ENCODE peak calls at places on chromosome 10, in eight cellular contexts. One of them, this sample, is unnamed.

GRCh38 chr10:130784326-130784725 is 527.2 kb downstream of the TCERG1L start:
- DNase-seq in brain microvascular endothelial cell: no peak
- DNase-seq in LoVo: no peak
- DNase-seq in AG04449: no peak
- DNase-seq in NCI-H1092: no peak
- DNase-seq in fibroblast of pulmonary artery: no peak
- DNase-seq in activated B cell treated with CpG ODN at 0.5 μM for 24 hours: no peak
- DNase-seq in iris pigment epithelial cell: no peak
- DNase-seq in this sample: no peak

GRCh38 chr10:32005050-32005449 is 51.2 kb downstream of the KIF5B start:
- DNase-seq in brain microvascular endothelial cell: peak
- DNase-seq in LoVo: peak
- DNase-seq in AG04449: no peak
- DNase-seq in NCI-H1092: no peak
- DNase-seq in fibroblast of pulmonary artery: peak
- DNase-seq in activated B cell treated with CpG ODN at 0.5 μM for 24 hours: no peak
- DNase-seq in iris pigment epithelial cell: peak
- DNase-seq in this sample: no peak

GRCh38 chr10:84265378-84265777 is 20.5 kb downstream of the RGR start:
- DNase-seq in brain microvascular endothelial cell: no peak
- DNase-seq in LoVo: no peak
- DNase-seq in AG04449: no peak
- DNase-seq in NCI-H1092: peak
- DNase-seq in fibroblast of pulmonary artery: no peak
- DNase-seq in activated B cell treated with CpG ODN at 0.5 μM for 24 hours: no peak
- DNase-seq in iris pigment epithelial cell: no peak
- DNase-seq in this sample: no peak

GRCh38 chr10:86364551-86365345 is 1.8 kb downstream of the GRID1 start:
- DNase-seq in brain microvascular endothelial cell: no peak
- DNase-seq in LoVo: no peak
- DNase-seq in AG04449: no peak
- DNase-seq in NCI-H1092: no peak
- DNase-seq in fibroblast of pulmonary artery: no peak
- DNase-seq in activated B cell treated with CpG ODN at 0.5 μM for 24 hours: no peak
- DNase-seq in iris pigment epithelial cell: no peak
- DNase-seq in this sample: no peak

GRCh38 chr10:3264178-3264867 is 91.7 kb upstream of the PITRM1 start:
- DNase-seq in brain microvascular endothelial cell: no peak
- DNase-seq in LoVo: no peak
- DNase-seq in AG04449: no peak
- DNase-seq in NCI-H1092: no peak
- DNase-seq in fibroblast of pulmonary artery: no peak
- DNase-seq in activated B cell treated with CpG ODN at 0.5 μM for 24 hours: no peak
- DNase-seq in iris pigment epithelial cell: no peak
- DNase-seq in this sample: no peak

GRCh38 chr10:107425844-107426553 is 261.5 kb upstream of the SORCS1 start:
- DNase-seq in brain microvascular endothelial cell: no peak
- DNase-seq in LoVo: no peak
- DNase-seq in AG04449: no peak
- DNase-seq in NCI-H1092: no peak
- DNase-seq in fibroblast of pulmonary artery: peak
- DNase-seq in activated B cell treated with CpG ODN at 0.5 μM for 24 hours: no peak
- DNase-seq in iris pigment epithelial cell: no peak
- DNase-seq in this sample: no peak

GRCh38 chr10:71396084-71396713 is 521 bp upstream of the CDH23 start:
- DNase-seq in brain microvascular endothelial cell: no peak
- DNase-seq in LoVo: no peak
- DNase-seq in AG04449: no peak
- DNase-seq in NCI-H1092: peak
- DNase-seq in fibroblast of pulmonary artery: peak
- DNase-seq in activated B cell treated with CpG ODN at 0.5 μM for 24 hours: peak
- DNase-seq in iris pigment epithelial cell: no peak
- DNase-seq in this sample: no peak

GRCh38 chr10:131049051-131049450 is 262.5 kb downstream of the TCERG1L start:
- DNase-seq in brain microvascular endothelial cell: no peak
- DNase-seq in LoVo: no peak
- DNase-seq in AG04449: no peak
- DNase-seq in NCI-H1092: peak
- DNase-seq in fibroblast of pulmonary artery: no peak
- DNase-seq in activated B cell treated with CpG ODN at 0.5 μM for 24 hours: no peak
- DNase-seq in iris pigment epithelial cell: no peak
- DNase-seq in this sample: no peak

GRCh38 chr10:49076319-49076718 is 39.0 kb downstream of the VSTM4 start:
- DNase-seq in brain microvascular endothelial cell: no peak
- DNase-seq in LoVo: no peak
- DNase-seq in AG04449: no peak
- DNase-seq in NCI-H1092: no peak
- DNase-seq in fibroblast of pulmonary artery: no peak
- DNase-seq in activated B cell treated with CpG ODN at 0.5 μM for 24 hours: no peak
- DNase-seq in iris pigment epithelial cell: no peak
- DNase-seq in this sample: no peak

GRCh38 chr10:77637474-77637985 is at the start of gene KCNMA1:
- DNase-seq in brain microvascular endothelial cell: peak
- DNase-seq in LoVo: no peak
- DNase-seq in AG04449: no peak
- DNase-seq in NCI-H1092: peak
- DNase-seq in fibroblast of pulmonary artery: no peak
- DNase-seq in activated B cell treated with CpG ODN at 0.5 μM for 24 hours: no peak
- DNase-seq in iris pigment epithelial cell: peak
- DNase-seq in this sample: no peak

GRCh38 chr10:12042409-12042796 is 206 bp downstream of the UPF2 start:
- DNase-seq in brain microvascular endothelial cell: no peak
- DNase-seq in LoVo: no peak
- DNase-seq in AG04449: no peak
- DNase-seq in NCI-H1092: no peak
- DNase-seq in fibroblast of pulmonary artery: peak
- DNase-seq in activated B cell treated with CpG ODN at 0.5 μM for 24 hours: no peak
- DNase-seq in iris pigment epithelial cell: peak
- DNase-seq in this sample: no peak

GRCh38 chr10:60388709-60389241 is 900 bp downstream of the ANK3 start:
- DNase-seq in brain microvascular endothelial cell: no peak
- DNase-seq in LoVo: no peak
- DNase-seq in AG04449: no peak
- DNase-seq in NCI-H1092: no peak
- DNase-seq in fibroblast of pulmonary artery: peak
- DNase-seq in activated B cell treated with CpG ODN at 0.5 μM for 24 hours: no peak
- DNase-seq in iris pigment epithelial cell: no peak
- DNase-seq in this sample: no peak

GRCh38 chr10:5631936-5632335 is 34.5 kb downstream of the ASB13 start:
- DNase-seq in brain microvascular endothelial cell: no peak
- DNase-seq in LoVo: no peak
- DNase-seq in AG04449: no peak
- DNase-seq in NCI-H1092: no peak
- DNase-seq in fibroblast of pulmonary artery: no peak
- DNase-seq in activated B cell treated with CpG ODN at 0.5 μM for 24 hours: no peak
- DNase-seq in iris pigment epithelial cell: no peak
- DNase-seq in this sample: no peak

GRCh38 chr10:32943854-32944661 is 14.0 kb downstream of the ITGB1 start:
- DNase-seq in brain microvascular endothelial cell: no peak
- DNase-seq in LoVo: no peak
- DNase-seq in AG04449: no peak
- DNase-seq in NCI-H1092: no peak
- DNase-seq in fibroblast of pulmonary artery: no peak
- DNase-seq in activated B cell treated with CpG ODN at 0.5 μM for 24 hours: no peak
- DNase-seq in iris pigment epithelial cell: no peak
- DNase-seq in this sample: no peak

GRCh38 chr10:132446661-132447445 is 49.9 kb downstream of the PWWP2B start:
- DNase-seq in brain microvascular endothelial cell: no peak
- DNase-seq in LoVo: peak
- DNase-seq in AG04449: no peak
- DNase-seq in NCI-H1092: peak
- DNase-seq in fibroblast of pulmonary artery: peak
- DNase-seq in activated B cell treated with CpG ODN at 0.5 μM for 24 hours: peak
- DNase-seq in iris pigment epithelial cell: peak
- DNase-seq in this sample: no peak

GRCh38 chr10:56605043-56605442 is 244.0 kb upstream of the ZWINT start:
- DNase-seq in brain microvascular endothelial cell: no peak
- DNase-seq in LoVo: no peak
- DNase-seq in AG04449: no peak
- DNase-seq in NCI-H1092: no peak
- DNase-seq in fibroblast of pulmonary artery: no peak
- DNase-seq in activated B cell treated with CpG ODN at 0.5 μM for 24 hours: no peak
- DNase-seq in iris pigment epithelial cell: no peak
- DNase-seq in this sample: no peak

GRCh38 chr10:103855424-103855823 is at the start of gene SH3PXD2A:
- DNase-seq in brain microvascular endothelial cell: no peak
- DNase-seq in LoVo: peak
- DNase-seq in AG04449: no peak
- DNase-seq in NCI-H1092: no peak
- DNase-seq in fibroblast of pulmonary artery: no peak
- DNase-seq in activated B cell treated with CpG ODN at 0.5 μM for 24 hours: no peak
- DNase-seq in iris pigment epithelial cell: no peak
- DNase-seq in this sample: no peak

GRCh38 chr10:112852308-112852707 is 97.7 kb upstream of the TCF7L2 start:
- DNase-seq in brain microvascular endothelial cell: no peak
- DNase-seq in LoVo: no peak
- DNase-seq in AG04449: no peak
- DNase-seq in NCI-H1092: no peak
- DNase-seq in fibroblast of pulmonary artery: no peak
- DNase-seq in activated B cell treated with CpG ODN at 0.5 μM for 24 hours: no peak
- DNase-seq in iris pigment epithelial cell: no peak
- DNase-seq in this sample: no peak

GRCh38 chr10:78899996-78900714 is 168.6 kb upstream of the ZMIZ1 start:
- DNase-seq in brain microvascular endothelial cell: no peak
- DNase-seq in LoVo: no peak
- DNase-seq in AG04449: no peak
- DNase-seq in NCI-H1092: no peak
- DNase-seq in fibroblast of pulmonary artery: no peak
- DNase-seq in activated B cell treated with CpG ODN at 0.5 μM for 24 hours: no peak
- DNase-seq in iris pigment epithelial cell: no peak
- DNase-seq in this sample: no peak

GRCh38 chr10:1416456-1417037 is 320.8 kb downstream of the ADARB2 start:
- DNase-seq in brain microvascular endothelial cell: no peak
- DNase-seq in LoVo: no peak
- DNase-seq in AG04449: no peak
- DNase-seq in NCI-H1092: no peak
- DNase-seq in fibroblast of pulmonary artery: no peak
- DNase-seq in activated B cell treated with CpG ODN at 0.5 μM for 24 hours: no peak
- DNase-seq in iris pigment epithelial cell: no peak
- DNase-seq in this sample: no peak

GRCh38 chr10:47241946-47242900 is 57.8 kb upstream of the GDF10 start:
- DNase-seq in brain microvascular endothelial cell: no peak
- DNase-seq in LoVo: no peak
- DNase-seq in AG04449: no peak
- DNase-seq in NCI-H1092: no peak
- DNase-seq in fibroblast of pulmonary artery: no peak
- DNase-seq in activated B cell treated with CpG ODN at 0.5 μM for 24 hours: no peak
- DNase-seq in iris pigment epithelial cell: no peak
- DNase-seq in this sample: no peak

GRCh38 chr10:18582803-18583202 is 68.6 kb downstream of the NSUN6 start:
- DNase-seq in brain microvascular endothelial cell: peak
- DNase-seq in LoVo: no peak
- DNase-seq in AG04449: no peak
- DNase-seq in NCI-H1092: no peak
- DNase-seq in fibroblast of pulmonary artery: no peak
- DNase-seq in activated B cell treated with CpG ODN at 0.5 μM for 24 hours: no peak
- DNase-seq in iris pigment epithelial cell: peak
- DNase-seq in this sample: no peak

GRCh38 chr10:10520391-10521385 is 497.0 kb upstream of the CELF2 start:
- DNase-seq in brain microvascular endothelial cell: no peak
- DNase-seq in LoVo: no peak
- DNase-seq in AG04449: no peak
- DNase-seq in NCI-H1092: no peak
- DNase-seq in fibroblast of pulmonary artery: no peak
- DNase-seq in activated B cell treated with CpG ODN at 0.5 μM for 24 hours: no peak
- DNase-seq in iris pigment epithelial cell: no peak
- DNase-seq in this sample: no peak

GRCh38 chr10:35505241-35505873 is 99.8 kb upstream of the GJD4 start:
- DNase-seq in brain microvascular endothelial cell: no peak
- DNase-seq in LoVo: no peak
- DNase-seq in AG04449: no peak
- DNase-seq in NCI-H1092: no peak
- DNase-seq in fibroblast of pulmonary artery: no peak
- DNase-seq in activated B cell treated with CpG ODN at 0.5 μM for 24 hours: no peak
- DNase-seq in iris pigment epithelial cell: no peak
- DNase-seq in this sample: no peak

GRCh38 chr10:59079386-59080226 is 96.8 kb upstream of the PHYHIPL start:
- DNase-seq in brain microvascular endothelial cell: peak
- DNase-seq in LoVo: no peak
- DNase-seq in AG04449: peak
- DNase-seq in NCI-H1092: no peak
- DNase-seq in fibroblast of pulmonary artery: peak
- DNase-seq in activated B cell treated with CpG ODN at 0.5 μM for 24 hours: no peak
- DNase-seq in iris pigment epithelial cell: peak
- DNase-seq in this sample: peak

GRCh38 chr10:89644967-89645741 is at the start of gene PANK1:
- DNase-seq in brain microvascular endothelial cell: peak
- DNase-seq in LoVo: peak
- DNase-seq in AG04449: no peak
- DNase-seq in NCI-H1092: peak
- DNase-seq in fibroblast of pulmonary artery: peak
- DNase-seq in activated B cell treated with CpG ODN at 0.5 μM for 24 hours: peak
- DNase-seq in iris pigment epithelial cell: peak
- DNase-seq in this sample: no peak

GRCh38 chr10:114279886-114280644 is 41.0 kb downstream of the VWA2 start:
- DNase-seq in brain microvascular endothelial cell: no peak
- DNase-seq in LoVo: no peak
- DNase-seq in AG04449: no peak
- DNase-seq in NCI-H1092: no peak
- DNase-seq in fibroblast of pulmonary artery: no peak
- DNase-seq in activated B cell treated with CpG ODN at 0.5 μM for 24 hours: no peak
- DNase-seq in iris pigment epithelial cell: no peak
- DNase-seq in this sample: no peak

GRCh38 chr10:132408823-132409666 is 12.0 kb downstream of the PWWP2B start:
- DNase-seq in brain microvascular endothelial cell: no peak
- DNase-seq in LoVo: no peak
- DNase-seq in AG04449: no peak
- DNase-seq in NCI-H1092: no peak
- DNase-seq in fibroblast of pulmonary artery: no peak
- DNase-seq in activated B cell treated with CpG ODN at 0.5 μM for 24 hours: no peak
- DNase-seq in iris pigment epithelial cell: no peak
- DNase-seq in this sample: no peak

GRCh38 chr10:119896061-119896655 is 3.6 kb downstream of the SEC23IP start:
- DNase-seq in brain microvascular endothelial cell: peak
- DNase-seq in LoVo: no peak
- DNase-seq in AG04449: no peak
- DNase-seq in NCI-H1092: no peak
- DNase-seq in fibroblast of pulmonary artery: peak
- DNase-seq in activated B cell treated with CpG ODN at 0.5 μM for 24 hours: no peak
- DNase-seq in iris pigment epithelial cell: peak
- DNase-seq in this sample: no peak

GRCh38 chr10:60192986-60193385 is 196.7 kb downstream of the ANK3 start:
- DNase-seq in brain microvascular endothelial cell: no peak
- DNase-seq in LoVo: no peak
- DNase-seq in AG04449: no peak
- DNase-seq in NCI-H1092: no peak
- DNase-seq in fibroblast of pulmonary artery: no peak
- DNase-seq in activated B cell treated with CpG ODN at 0.5 μM for 24 hours: no peak
- DNase-seq in iris pigment epithelial cell: no peak
- DNase-seq in this sample: no peak

GRCh38 chr10:74334221-74334620 is 183.2 kb downstream of the ADK start:
- DNase-seq in brain microvascular endothelial cell: no peak
- DNase-seq in LoVo: no peak
- DNase-seq in AG04449: no peak
- DNase-seq in NCI-H1092: no peak
- DNase-seq in fibroblast of pulmonary artery: no peak
- DNase-seq in activated B cell treated with CpG ODN at 0.5 μM for 24 hours: no peak
- DNase-seq in iris pigment epithelial cell: no peak
- DNase-seq in this sample: no peak